ENCODE peak calls at places on chromosomes 11 and 22, in eight cellular contexts. H is effector memory CD8-positive, alpha-beta T cell; Z is activated CD4-positive, alpha-beta T cell treated with anti-CD3 and anti-CD28 coated beads for 24 hours; Q is NCI-H2081; S is CD4-positive, alpha-beta T cell; Y is iPS-NIHi11; V is MM.1S; M is mesendoderm. J is an unnamed sample.

GRCh38 chr11:115408036-115408911 is 95.9 kb downstream of the CADM1 start:
- DNase-seq in S (no peak), Y (no peak), Q (no peak), Z (no peak), M (no peak), H (no peak), V (peak), J (no peak)

GRCh38 chr22:48758021-48758561 is 1069.6 kb downstream of the BRD1 start:
- DNase-seq in S (no peak), V (no peak), H (no peak), Z (no peak), M (no peak), Y (no peak), Q (no peak), J (peak)

GRCh38 chr11:59062602-59063529 is 23.2 kb upstream of the GLYATL1B start:
- DNase-seq in Q (no peak), V (no peak), Z (no peak), H (no peak), M (peak), Y (no peak), S (no peak), J (no peak)

GRCh38 chr11:124920870-124921609 is 2.0 kb downstream of the HEPN1 start:
- DNase-seq in Z (peak), Q (peak), V (no peak), H (peak), S (peak), Y (peak), M (peak), J (peak)

GRCh38 chr11:108498046-108498815 is at the start of gene POGLUT3:
- DNase-seq in Z (peak), S (peak), Q (peak), H (peak), M (peak), Y (peak), V (peak), J (peak)

GRCh38 chr22:22942511-22943329 is 55.1 kb downstream of the IGLL5 start:
- DNase-seq in Q (peak), Z (peak), Y (peak), V (peak), H (peak), S (peak), M (peak), J (peak)

GRCh38 chr11:28107726-28108618 is at the start of the genes KIF18A and METTL15:
- DNase-seq in Y (peak), S (peak), M (peak), Q (peak), Z (peak), V (peak), H (peak), J (peak)

GRCh38 chr11:95592455-95592854 is 197.1 kb downstream of the FAM76B start:
- DNase-seq in V (no peak), H (no peak), M (peak), Z (no peak), Y (peak), S (no peak), Q (no peak), J (no peak)

GRCh38 chr22:34160117-34160758 is 240.0 kb upstream of the LARGE1 start:
- DNase-seq in Y (peak), Q (no peak), M (peak), V (no peak), H (no peak), Z (no peak), S (no peak), J (no peak)

GRCh38 chr11:69480547-69481392 is 693 bp upstream of the LINC01488 start:
- DNase-seq in H (no peak), Z (no peak), V (no peak), Y (no peak), Q (no peak), M (no peak), S (no peak), J (no peak)

GRCh38 chr22:39312410-39312809 is 7.0 kb downstream of the RPL3 start:
- DNase-seq in M (no peak), Z (no peak), H (no peak), Q (peak), V (no peak), Y (no peak), S (no peak), J (no peak)

GRCh38 chr11:128707671-128708070 is 13.8 kb downstream of the FLI1 start:
- DNase-seq in M (no peak), S (no peak), H (no peak), Q (no peak), Y (no peak), V (no peak), Z (no peak), J (no peak)

GRCh38 chr22:37063436-37064420 is 12.2 kb downstream of the KCTD17 start:
- DNase-seq in S (no peak), V (no peak), H (no peak), Q (peak), Y (no peak), M (no peak), Z (no peak), J (no peak)

GRCh38 chr11:120805960-120806555 is 217.8 kb upstream of the TBCEL start:
- DNase-seq in Z (no peak), S (no peak), M (no peak), H (no peak), Y (no peak), V (peak), Q (no peak), J (no peak)

GRCh38 chr11:100176456-100176855 is 510.6 kb upstream of the ARHGAP42 start:
- DNase-seq in Y (no peak), Z (no peak), Q (no peak), M (no peak), S (no peak), V (no peak), H (no peak), J (no peak)

GRCh38 chr22:46272196-46272595 is 4.4 kb downstream of the TTC38 start:
- DNase-seq in Q (no peak), S (no peak), Z (no peak), V (no peak), M (no peak), H (no peak), Y (no peak), J (no peak)

GRCh38 chr11:18890615-18891014 is 48.6 kb downstream of the MRGPRX1 start:
- DNase-seq in Y (no peak), Z (no peak), Q (no peak), V (no peak), S (no peak), M (peak), H (no peak), J (no peak)

GRCh38 chr11:132856032-132856431 is 676.3 kb downstream of the OPCML start:
- DNase-seq in H (no peak), V (no peak), M (no peak), Z (no peak), Y (no peak), Q (no peak), S (no peak), J (no peak)

GRCh38 chr22:26162961-26163360 is 6.3 kb upstream of the SEZ6L start:
- DNase-seq in Q (no peak), Y (no peak), H (no peak), Z (no peak), V (no peak), S (no peak), M (no peak), J (no peak)

GRCh38 chr11:75868990-75869389 is 54.0 kb downstream of the UVRAG start:
- DNase-seq in H (no peak), V (no peak), Y (no peak), M (no peak), Z (no peak), Q (no peak), S (no peak), J (no peak)

GRCh38 chr22:29944339-29944738 is 61.4 kb downstream of the MTMR3 start:
- DNase-seq in S (no peak), V (no peak), Y (no peak), H (no peak), M (peak), Q (no peak), Z (no peak), J (no peak)

GRCh38 chr22:31218565-31219262 is 6.6 kb downstream of the LIMK2 start:
- DNase-seq in Q (peak), H (no peak), Z (no peak), S (no peak), M (no peak), Y (no peak), V (no peak), J (no peak)

GRCh38 chr22:19122752-19123492 is 710 bp upstream of the DGCR2 start:
- DNase-seq in Q (no peak), M (peak), Z (no peak), S (no peak), V (no peak), H (no peak), Y (peak), J (no peak)

GRCh38 chr11:119320593-119321524 is 3.9 kb upstream of the MCAM start:
- DNase-seq in V (peak), Y (peak), H (peak), Q (peak), Z (peak), M (peak), S (peak), J (no peak)

GRCh38 chr11:94400839-94401772 is at the start of gene GPR83:
- DNase-seq in M (peak), V (no peak), Y (peak), Q (peak), S (no peak), Z (no peak), H (no peak), J (no peak)

GRCh38 chr11:131591051-131591461 is 220.6 kb downstream of the NTM start:
- DNase-seq in Q (no peak), V (no peak), Z (no peak), M (peak), S (no peak), H (no peak), Y (peak), J (no peak)

GRCh38 chr22:43220625-43221380 is 33.9 kb upstream of the TTLL12 start:
- DNase-seq in Q (no peak), Z (no peak), V (no peak), S (no peak), Y (no peak), H (no peak), M (no peak), J (no peak)

GRCh38 chr11:16338397-16338796 is 17.9 kb downstream of the SOX6 start:
- DNase-seq in V (no peak), S (no peak), M (no peak), Z (no peak), H (no peak), Y (no peak), Q (no peak), J (no peak)

GRCh38 chr22:27174970-27175369 is 517.6 kb downstream of the MIAT start:
- DNase-seq in V (no peak), S (no peak), H (no peak), Y (no peak), Q (no peak), Z (no peak), M (no peak), J (no peak)